ENCODE peak calls at places on chromosomes 11 and 22, in nine cellular contexts. One of them, this sample, is unnamed.

GRCh38 chr22:35966314-35967045 is 62.1 kb downstream of the RBFOX2 start:
- DNase-seq in PC-3: peak
- DNase-seq in neural progenitor cell: no peak
- DNase-seq in NCI-H1092 treated with DMSO at 0.1 percent for 48 hours: no peak
- DNase-seq in GM18507: no peak
- DNase-seq in CD4-positive, alpha-beta T cell: no peak
- DNase-seq in astrocyte: peak
- DNase-seq in LoVo: no peak
- DNase-seq in NCI-H2081: no peak
- DNase-seq in this sample: no peak

GRCh38 chr11:131889760-131890620 is 519.6 kb downstream of the NTM start:
- DNase-seq in PC-3: no peak
- DNase-seq in LoVo: no peak
- DNase-seq in CD4-positive, alpha-beta T cell: no peak
- DNase-seq in GM18507: no peak
- DNase-seq in astrocyte: peak
- DNase-seq in NCI-H1092 treated with DMSO at 0.1 percent for 48 hours: no peak
- DNase-seq in neural progenitor cell: peak
- DNase-seq in NCI-H2081: no peak
- DNase-seq in this sample: no peak

GRCh38 chr22:31861226-31861840 is 83.0 kb upstream of the YWHAH start:
- DNase-seq in astrocyte: no peak
- DNase-seq in NCI-H1092 treated with DMSO at 0.1 percent for 48 hours: no peak
- DNase-seq in LoVo: no peak
- DNase-seq in CD4-positive, alpha-beta T cell: no peak
- DNase-seq in NCI-H2081: no peak
- DNase-seq in GM18507: no peak
- DNase-seq in PC-3: peak
- DNase-seq in neural progenitor cell: no peak
- DNase-seq in this sample: no peak

GRCh38 chr11:57812634-57813033 is 51.0 kb downstream of the CTNND1 start:
- DNase-seq in LoVo: no peak
- DNase-seq in NCI-H1092 treated with DMSO at 0.1 percent for 48 hours: no peak
- DNase-seq in NCI-H2081: no peak
- DNase-seq in astrocyte: no peak
- DNase-seq in GM18507: no peak
- DNase-seq in PC-3: no peak
- DNase-seq in CD4-positive, alpha-beta T cell: no peak
- DNase-seq in neural progenitor cell: no peak
- DNase-seq in this sample: peak

GRCh38 chr22:17884951-17885350 is 110.7 kb upstream of the BID start:
- DNase-seq in CD4-positive, alpha-beta T cell: no peak
- DNase-seq in NCI-H1092 treated with DMSO at 0.1 percent for 48 hours: no peak
- DNase-seq in GM18507: no peak
- DNase-seq in neural progenitor cell: no peak
- DNase-seq in astrocyte: no peak
- DNase-seq in NCI-H2081: no peak
- DNase-seq in LoVo: no peak
- DNase-seq in PC-3: no peak
- DNase-seq in this sample: no peak

GRCh38 chr11:107804219-107804618 is 54.4 kb downstream of the SLC35F2 start:
- DNase-seq in NCI-H1092 treated with DMSO at 0.1 percent for 48 hours: no peak
- DNase-seq in CD4-positive, alpha-beta T cell: no peak
- DNase-seq in NCI-H2081: no peak
- DNase-seq in PC-3: no peak
- DNase-seq in LoVo: no peak
- DNase-seq in neural progenitor cell: no peak
- DNase-seq in GM18507: no peak
- DNase-seq in astrocyte: no peak
- DNase-seq in this sample: no peak

GRCh38 chr11:105609832-105610781 is at the start of gene GRIA4:
- DNase-seq in CD4-positive, alpha-beta T cell: no peak
- DNase-seq in neural progenitor cell: peak
- DNase-seq in NCI-H2081: peak
- DNase-seq in astrocyte: peak
- DNase-seq in NCI-H1092 treated with DMSO at 0.1 percent for 48 hours: peak
- DNase-seq in PC-3: no peak
- DNase-seq in LoVo: no peak
- DNase-seq in GM18507: no peak
- DNase-seq in this sample: peak

GRCh38 chr11:28457481-28458145 is 349.4 kb downstream of the METTL15 start:
- DNase-seq in LoVo: no peak
- DNase-seq in NCI-H1092 treated with DMSO at 0.1 percent for 48 hours: no peak
- DNase-seq in astrocyte: no peak
- DNase-seq in CD4-positive, alpha-beta T cell: no peak
- DNase-seq in PC-3: no peak
- DNase-seq in GM18507: no peak
- DNase-seq in neural progenitor cell: no peak
- DNase-seq in NCI-H2081: no peak
- DNase-seq in this sample: no peak

GRCh38 chr11:65491614-65492386 is 7.0 kb upstream of the MALAT1 start:
- DNase-seq in NCI-H1092 treated with DMSO at 0.1 percent for 48 hours: peak
- DNase-seq in neural progenitor cell: peak
- DNase-seq in CD4-positive, alpha-beta T cell: no peak
- DNase-seq in LoVo: peak
- DNase-seq in PC-3: peak
- DNase-seq in NCI-H2081: peak
- DNase-seq in astrocyte: peak
- DNase-seq in GM18507: no peak
- DNase-seq in this sample: peak

GRCh38 chr11:125561924-125562323 is 7.4 kb upstream of the EI24 start:
- DNase-seq in NCI-H2081: no peak
- DNase-seq in astrocyte: no peak
- DNase-seq in neural progenitor cell: no peak
- DNase-seq in NCI-H1092 treated with DMSO at 0.1 percent for 48 hours: no peak
- DNase-seq in CD4-positive, alpha-beta T cell: no peak
- DNase-seq in LoVo: no peak
- DNase-seq in PC-3: no peak
- DNase-seq in GM18507: no peak
- DNase-seq in this sample: no peak

GRCh38 chr11:108012139-108012725 is 3.5 kb downstream of the CUL5 start:
- DNase-seq in CD4-positive, alpha-beta T cell: no peak
- DNase-seq in GM18507: no peak
- DNase-seq in astrocyte: no peak
- DNase-seq in PC-3: no peak
- DNase-seq in LoVo: no peak
- DNase-seq in neural progenitor cell: no peak
- DNase-seq in NCI-H1092 treated with DMSO at 0.1 percent for 48 hours: no peak
- DNase-seq in NCI-H2081: no peak
- DNase-seq in this sample: no peak

GRCh38 chr11:77173494-77173893 is 45.4 kb downstream of the MYO7A start:
- DNase-seq in GM18507: no peak
- DNase-seq in CD4-positive, alpha-beta T cell: no peak
- DNase-seq in PC-3: no peak
- DNase-seq in LoVo: no peak
- DNase-seq in NCI-H1092 treated with DMSO at 0.1 percent for 48 hours: no peak
- DNase-seq in NCI-H2081: no peak
- DNase-seq in neural progenitor cell: no peak
- DNase-seq in astrocyte: no peak
- DNase-seq in this sample: no peak

GRCh38 chr11:46895821-46896220 is 22.5 kb downstream of the LRP4 start:
- DNase-seq in LoVo: peak
- DNase-seq in CD4-positive, alpha-beta T cell: no peak
- DNase-seq in NCI-H2081: peak
- DNase-seq in NCI-H1092 treated with DMSO at 0.1 percent for 48 hours: peak
- DNase-seq in GM18507: no peak
- DNase-seq in astrocyte: peak
- DNase-seq in neural progenitor cell: no peak
- DNase-seq in PC-3: no peak
- DNase-seq in this sample: no peak

GRCh38 chr11:118281284-118281683 is 17.2 kb upstream of the MPZL2 start:
- DNase-seq in astrocyte: no peak
- DNase-seq in LoVo: no peak
- DNase-seq in NCI-H2081: no peak
- DNase-seq in GM18507: no peak
- DNase-seq in PC-3: no peak
- DNase-seq in neural progenitor cell: no peak
- DNase-seq in NCI-H1092 treated with DMSO at 0.1 percent for 48 hours: no peak
- DNase-seq in CD4-positive, alpha-beta T cell: no peak
- DNase-seq in this sample: no peak

GRCh38 chr11:102664001-102664752 is 39.0 kb upstream of the MMP20 start:
- DNase-seq in astrocyte: no peak
- DNase-seq in PC-3: peak
- DNase-seq in NCI-H2081: no peak
- DNase-seq in NCI-H1092 treated with DMSO at 0.1 percent for 48 hours: no peak
- DNase-seq in neural progenitor cell: peak
- DNase-seq in GM18507: no peak
- DNase-seq in LoVo: no peak
- DNase-seq in CD4-positive, alpha-beta T cell: no peak
- DNase-seq in this sample: no peak

GRCh38 chr11:46106530-46107407 is 14.5 kb downstream of the PHF21A start:
- DNase-seq in LoVo: no peak
- DNase-seq in CD4-positive, alpha-beta T cell: no peak
- DNase-seq in NCI-H1092 treated with DMSO at 0.1 percent for 48 hours: no peak
- DNase-seq in astrocyte: no peak
- DNase-seq in GM18507: no peak
- DNase-seq in PC-3: no peak
- DNase-seq in NCI-H2081: no peak
- DNase-seq in neural progenitor cell: peak
- DNase-seq in this sample: peak

GRCh38 chr22:29225422-29226090 is 19.9 kb downstream of the EMID1 start:
- DNase-seq in NCI-H2081: no peak
- DNase-seq in neural progenitor cell: no peak
- DNase-seq in PC-3: no peak
- DNase-seq in LoVo: no peak
- DNase-seq in NCI-H1092 treated with DMSO at 0.1 percent for 48 hours: peak
- DNase-seq in CD4-positive, alpha-beta T cell: no peak
- DNase-seq in GM18507: no peak
- DNase-seq in astrocyte: no peak
- DNase-seq in this sample: no peak

GRCh38 chr11:102476069-102476468 is 23.5 kb upstream of the TMEM123 start:
- DNase-seq in GM18507: no peak
- DNase-seq in CD4-positive, alpha-beta T cell: no peak
- DNase-seq in LoVo: no peak
- DNase-seq in astrocyte: no peak
- DNase-seq in PC-3: no peak
- DNase-seq in NCI-H1092 treated with DMSO at 0.1 percent for 48 hours: no peak
- DNase-seq in neural progenitor cell: no peak
- DNase-seq in NCI-H2081: no peak
- DNase-seq in this sample: no peak

GRCh38 chr22:19876314-19876940 is 21.8 kb upstream of the GNB1L start:
- DNase-seq in NCI-H2081: no peak
- DNase-seq in PC-3: no peak
- DNase-seq in astrocyte: no peak
- DNase-seq in LoVo: no peak
- DNase-seq in NCI-H1092 treated with DMSO at 0.1 percent for 48 hours: no peak
- DNase-seq in CD4-positive, alpha-beta T cell: no peak
- DNase-seq in GM18507: no peak
- DNase-seq in neural progenitor cell: no peak
- DNase-seq in this sample: no peak

This sample was measured in globus pallidus.